ENCODE peak calls at places on chromosomes 3 and 15, in four cellular contexts. N is GM23248, I is endodermal cell, W is tibial nerve. O is an unnamed sample. For H3K27me3 and H3K36me3, the result is how much of the 10 kb centered on the place peaks cover.

GRCh38 chr15:56042982-56043980 is 49.9 kb upstream of the NEDD4 start:
- DNase-seq in N (no peak), I (no peak), W (no peak), O (peak)

GRCh38 chr3:69729350-69729919 is 9.8 kb upstream of the MITF start:
- DNase-seq in N (no peak), I (no peak), W (no peak), O (no peak)

GRCh38 chr3:124851136-124851535 is 36.0 kb downstream of the ITGB5 start:
- DNase-seq in N (peak), I (no peak), W (no peak), O (no peak)

GRCh38 chr15:88834211-88834812 is 31.1 kb downstream of the ACAN start:
- DNase-seq in N (peak), I (peak), W (peak), O (peak)

GRCh38 chr3:14329116-14329830 is 73.1 kb upstream of the SLC6A6 start:
- DNase-seq in N (peak), I (peak), W (no peak), O (no peak)

GRCh38 chr15:75844629-75845390 is 1.6 kb downstream of the UBE2Q2 start:
- DNase-seq in N (peak), I (no peak), W (no peak), O (peak)

GRCh38 chr15:33298631-33299030 is 12.1 kb upstream of the RYR3 start:
- DNase-seq in N (no peak), I (no peak), W (no peak), O (no peak)

GRCh38 chr3:33439421-33440327 is 531 bp downstream of the UBP1 start:
- DNase-seq in N (peak), I (peak), W (peak), O (peak)

GRCh38 chr15:56272474-56272873 is 28.8 kb upstream of the RFX7 start:
- DNase-seq in N (peak), I (no peak), W (no peak), O (no peak)

GRCh38 chr15:70035719-70036077 is 62.0 kb downstream of the TLE3 start:
- DNase-seq in N (no peak), I (no peak), W (no peak), O (no peak)

GRCh38 chr3:15899438-15899837 is 101.7 kb upstream of the ANKRD28 start:
- DNase-seq in N (peak), I (peak), W (no peak), O (no peak)

GRCh38 chr3:69999191-70000027 is at the start of gene SAMMSON:
- DNase-seq in N (peak), I (peak), W (no peak), O (no peak)

GRCh38 chr15:79243723-79244122 is 38.8 kb upstream of the ANKRD34C start:
- DNase-seq in N (peak), I (no peak), W (no peak), O (no peak)

GRCh38 chr15:62020576-62021160 is 39.6 kb downstream of the VPS13C start:
- DNase-seq in N (peak), I (no peak), W (no peak), O (no peak)

GRCh38 chr15:60721706-60722105 is 242.8 kb upstream of the ICE2 start:
- DNase-seq in N (peak), I (no peak), W (no peak), O (no peak)

GRCh38 chr3:72510247-72510646 is 338.0 kb downstream of the SHQ1 start:
- DNase-seq in N (no peak), I (no peak), W (no peak), O (no peak)

GRCh38 chr15:96158938-96159337 is 171.6 kb upstream of the NR2F2 start:
- DNase-seq in N (no peak), I (no peak), W (peak), O (no peak)

GRCh38 chr3:37319784-37320183 is 145.4 kb upstream of the LRRFIP2 start:
- DNase-seq in N (peak), I (no peak), W (no peak), O (no peak)

GRCh38 chr3:64190517-64191515 is 34.5 kb downstream of the PRICKLE2 start:
- DNase-seq in N (peak), I (no peak), W (no peak), O (no peak)

GRCh38 chr15:43249699-43250203 is 17.0 kb downstream of the TGM5 start:
- DNase-seq in N (peak), I (no peak), W (no peak), O (no peak)

GRCh38 chr3:73061416-73061815 is at the start of gene EBLN2:
- DNase-seq in N (no peak), I (no peak), W (no peak), O (no peak)

GRCh38 chr15:38746211-38746610 is 181.6 kb upstream of the RASGRP1 start:
- DNase-seq in N (peak), I (no peak), W (no peak), O (no peak)

GRCh38 chr3:44939581-44940036 is 36.4 kb downstream of the ZDHHC3 start:
- DNase-seq in N (no peak), I (no peak), W (no peak), O (no peak)

GRCh38 chr3:72627276-72627675 is 221.0 kb downstream of the SHQ1 start:
- DNase-seq in N (no peak), I (no peak), W (no peak), O (no peak)

GRCh38 chr3:197270558-197271317 is 27.7 kb downstream of the DLG1 start:
- DNase-seq in N (no peak), I (no peak), W (no peak), O (no peak)

GRCh38 chr3:111073186-111073585 is 1.6 kb downstream of the NECTIN3 start:
- DNase-seq in N (peak), I (no peak), W (no peak), O (no peak)

GRCh38 chr3:64494530-64494929 is 193.3 kb downstream of the ADAMTS9 start:
- DNase-seq in N (no peak), I (no peak), W (no peak), O (no peak)

GRCh38 chr3:87350367-87351199 is 74.2 kb upstream of the POU1F1 start:
- DNase-seq in N (peak), I (no peak), W (no peak), O (peak)

GRCh38 chr3:154130540-154130939 is 9.3 kb downstream of the ARHGEF26 start:
- DNase-seq in N (no peak), I (no peak), W (no peak), O (no peak)

GRCh38 chr3:36763111-36763849 is 1.1 kb downstream of the DCLK3 start:
- DNase-seq in N (no peak), I (peak), W (no peak), O (no peak)

GRCh38 chr3:30743086-30743619 is 136.8 kb downstream of the TGFBR2 start:
- DNase-seq in N (no peak), I (no peak), W (no peak), O (no peak)

GRCh38 chr3:45874677-45875346 is 11.5 kb upstream of the CCR9 start:
- DNase-seq in N (no peak), I (no peak), W (no peak), O (no peak)

GRCh38 chr3:186589856-186590579 is 19.5 kb downstream of the DNAJB11 start:
- DNase-seq in N (peak), I (no peak), W (no peak), O (no peak)

GRCh38 chr3:140599496-140599895 is 78.4 kb upstream of the TRIM42 start:
- DNase-seq in N (no peak), I (no peak), W (no peak), O (no peak)

GRCh38 chr15:51359981-51360380 is 18.5 kb downstream of the GLDN start:
- DNase-seq in N (no peak), I (no peak), W (no peak), O (no peak)

GRCh38 chr15:48622227-48622626 is 23.3 kb downstream of the FBN1 start:
- DNase-seq in N (peak), I (no peak), W (no peak), O (no peak)

GRCh38 chr3:189508784-189509489 is 122.3 kb upstream of the TP63 start:
- DNase-seq in N (no peak), I (no peak), W (no peak), O (no peak)

GRCh38 chr3:26623409-26624208 is 1.0 kb downstream of the LRRC3B start:
- DNase-seq in N (no peak), I (peak), W (no peak), O (no peak)
- H3K27me3 ChIP-seq in N (under half), I (half or more), W (under half), O (under half)

DNA sequence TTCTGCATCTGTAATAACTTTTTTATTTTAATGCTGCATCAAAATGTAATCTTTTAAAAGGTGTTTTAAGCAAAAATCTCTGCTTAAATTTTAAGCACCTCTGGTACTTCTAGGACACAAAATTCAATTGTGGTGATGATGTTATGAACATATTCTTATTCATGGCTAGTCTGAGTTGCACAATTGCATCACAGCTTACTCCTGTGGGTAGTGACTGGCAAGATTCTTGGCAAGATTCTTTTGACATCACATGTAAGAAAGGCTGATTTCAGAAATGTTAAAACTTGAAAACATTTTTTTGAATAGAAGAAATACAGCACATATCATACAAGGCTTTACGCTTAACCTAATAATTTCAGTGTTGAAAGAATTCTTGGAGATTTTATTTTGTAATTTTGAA is 35.7 kb downstream of the IQCH start:
- DNase-seq in N (peak), I (no peak), W (no peak), O (no peak)
- H3K36me3 ChIP-seq in N (under half), I (under half), W (under half), O (under half)

GRCh38 chr15:34755419-34755773 is 598 bp upstream of the GJD2 start:
- DNase-seq in N (no peak), I (no peak), W (no peak), O (no peak)

GRCh38 chr15:34759992-34760391 is 5.2 kb upstream of the GJD2 start:
- DNase-seq in N (peak), I (no peak), W (no peak), O (no peak)

GRCh38 chr15:34760909-34761308 is 6.1 kb upstream of the GJD2 start:
- DNase-seq in N (no peak), I (no peak), W (no peak), O (no peak)

GRCh38 chr15:34757262-34757661 is 2.5 kb upstream of the GJD2 start:
- DNase-seq in N (no peak), I (no peak), W (no peak), O (no peak)

DNA sequence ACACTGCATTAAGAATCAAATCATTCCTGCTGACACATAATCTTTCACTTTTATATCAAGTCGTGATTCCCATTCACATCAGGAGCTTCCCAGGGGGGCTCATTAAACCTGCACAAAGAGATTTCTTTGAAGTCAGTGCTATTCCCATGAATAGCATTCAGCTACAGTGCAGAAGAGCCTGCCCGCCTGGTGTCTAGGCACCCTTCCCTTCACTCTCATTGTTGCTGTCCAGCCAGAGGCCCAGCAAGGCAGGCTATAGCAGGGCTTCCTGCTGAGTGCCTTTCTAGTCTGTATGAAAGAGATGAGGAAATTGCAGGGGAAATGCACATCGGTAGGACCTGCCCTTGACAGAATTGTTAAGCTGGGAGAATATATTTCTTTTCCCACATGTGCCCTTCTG is 4.5 kb upstream of the GJD2 start:
- DNase-seq in N (no peak), I (no peak), W (no peak), O (no peak)
- H3K27me3 ChIP-seq in N (under half), I (half or more), W (under half), O (under half)

GRCh38 chr3:5210926-5211325 is 23.4 kb downstream of the EDEM1 start:
- DNase-seq in N (no peak), I (peak), W (no peak), O (no peak)
- H3K36me3 ChIP-seq in N (half or more), I (half or more), W (under half), O (half or more)